ENCODE peak calls at places on chromosome 9, in ten cellular contexts. One of them, this sample, is unnamed.

GRCh38 chr9:126363847-126364671 is 37.4 kb downstream of the MVB12B start:
- DNase-seq in OCI-LY7: no peak
- DNase-seq in left ventricle myocardium inferior: no peak
- DNase-seq in foreskin fibroblast: peak
- DNase-seq in upper lobe of right lung: no peak
- DNase-seq in cardiac muscle cell: no peak
- DNase-seq in spleen: no peak
- DNase-seq in A549: no peak
- DNase-seq in choroid plexus epithelial cell: no peak
- DNase-seq in GM23338: no peak
- DNase-seq in this sample: no peak

GRCh38 chr9:82466616-82467251 is 478.2 kb downstream of the SPATA31D1 start:
- DNase-seq in choroid plexus epithelial cell: peak
- DNase-seq in spleen: no peak
- DNase-seq in foreskin fibroblast: peak
- DNase-seq in upper lobe of right lung: no peak
- DNase-seq in left ventricle myocardium inferior: no peak
- DNase-seq in GM23338: peak
- DNase-seq in OCI-LY7: peak
- DNase-seq in cardiac muscle cell: peak
- DNase-seq in A549: no peak
- DNase-seq in this sample: no peak

GRCh38 chr9:126809068-126809467 is 4.2 kb downstream of the ZBTB43 start:
- DNase-seq in A549: no peak
- DNase-seq in foreskin fibroblast: peak
- DNase-seq in GM23338: no peak
- DNase-seq in OCI-LY7: no peak
- DNase-seq in spleen: no peak
- DNase-seq in left ventricle myocardium inferior: no peak
- DNase-seq in choroid plexus epithelial cell: peak
- DNase-seq in upper lobe of right lung: no peak
- DNase-seq in cardiac muscle cell: no peak
- DNase-seq in this sample: no peak

GRCh38 chr9:4615778-4616177 is 46.3 kb upstream of the PLPP6 start:
- DNase-seq in GM23338: no peak
- DNase-seq in spleen: no peak
- DNase-seq in cardiac muscle cell: no peak
- DNase-seq in OCI-LY7: no peak
- DNase-seq in foreskin fibroblast: no peak
- DNase-seq in choroid plexus epithelial cell: no peak
- DNase-seq in A549: no peak
- DNase-seq in left ventricle myocardium inferior: no peak
- DNase-seq in upper lobe of right lung: no peak
- DNase-seq in this sample: no peak

GRCh38 chr9:117435630-117436261 is 20.9 kb upstream of the ASTN2 start:
- DNase-seq in cardiac muscle cell: no peak
- DNase-seq in foreskin fibroblast: no peak
- DNase-seq in A549: no peak
- DNase-seq in GM23338: no peak
- DNase-seq in choroid plexus epithelial cell: no peak
- DNase-seq in spleen: no peak
- DNase-seq in left ventricle myocardium inferior: no peak
- DNase-seq in upper lobe of right lung: no peak
- DNase-seq in OCI-LY7: no peak
- DNase-seq in this sample: no peak

GRCh38 chr9:73761905-73762304 is 610.2 kb downstream of the ANXA1 start:
- DNase-seq in cardiac muscle cell: no peak
- DNase-seq in A549: no peak
- DNase-seq in choroid plexus epithelial cell: no peak
- DNase-seq in upper lobe of right lung: no peak
- DNase-seq in left ventricle myocardium inferior: no peak
- DNase-seq in GM23338: no peak
- DNase-seq in foreskin fibroblast: no peak
- DNase-seq in OCI-LY7: no peak
- DNase-seq in spleen: peak
- DNase-seq in this sample: no peak

GRCh38 chr9:6680797-6681146 is 35.2 kb upstream of the GLDC start:
- DNase-seq in OCI-LY7: no peak
- DNase-seq in choroid plexus epithelial cell: peak
- DNase-seq in foreskin fibroblast: peak
- DNase-seq in GM23338: peak
- DNase-seq in left ventricle myocardium inferior: peak
- DNase-seq in upper lobe of right lung: peak
- DNase-seq in A549: peak
- DNase-seq in cardiac muscle cell: peak
- DNase-seq in spleen: peak
- DNase-seq in this sample: peak

GRCh38 chr9:109513871-109514270 is 15.8 kb upstream of the PTPN3 start:
- DNase-seq in spleen: no peak
- DNase-seq in OCI-LY7: no peak
- DNase-seq in choroid plexus epithelial cell: no peak
- DNase-seq in GM23338: no peak
- DNase-seq in A549: no peak
- DNase-seq in upper lobe of right lung: no peak
- DNase-seq in foreskin fibroblast: no peak
- DNase-seq in left ventricle myocardium inferior: no peak
- DNase-seq in cardiac muscle cell: no peak
- DNase-seq in this sample: no peak

GRCh38 chr9:28563612-28564011 is 990.3 kb upstream of the C9orf72 start:
- DNase-seq in OCI-LY7: no peak
- DNase-seq in left ventricle myocardium inferior: no peak
- DNase-seq in A549: no peak
- DNase-seq in GM23338: no peak
- DNase-seq in foreskin fibroblast: no peak
- DNase-seq in cardiac muscle cell: no peak
- DNase-seq in upper lobe of right lung: no peak
- DNase-seq in choroid plexus epithelial cell: no peak
- DNase-seq in spleen: no peak
- DNase-seq in this sample: no peak

GRCh38 chr9:121156263-121156731 is 45.4 kb downstream of the RAB14 start:
- DNase-seq in choroid plexus epithelial cell: peak
- DNase-seq in GM23338: no peak
- DNase-seq in foreskin fibroblast: peak
- DNase-seq in left ventricle myocardium inferior: no peak
- DNase-seq in OCI-LY7: peak
- DNase-seq in cardiac muscle cell: no peak
- DNase-seq in spleen: no peak
- DNase-seq in upper lobe of right lung: no peak
- DNase-seq in A549: no peak
- DNase-seq in this sample: peak

GRCh38 chr9:131874447-131874846 is 134.6 kb upstream of the RAPGEF1 start:
- DNase-seq in GM23338: peak
- DNase-seq in left ventricle myocardium inferior: no peak
- DNase-seq in cardiac muscle cell: no peak
- DNase-seq in spleen: peak
- DNase-seq in A549: no peak
- DNase-seq in foreskin fibroblast: no peak
- DNase-seq in upper lobe of right lung: no peak
- DNase-seq in OCI-LY7: no peak
- DNase-seq in choroid plexus epithelial cell: no peak
- DNase-seq in this sample: no peak

GRCh38 chr9:95134457-95134881 is 183.0 kb downstream of the FANCC start:
- DNase-seq in cardiac muscle cell: no peak
- DNase-seq in choroid plexus epithelial cell: no peak
- DNase-seq in spleen: no peak
- DNase-seq in left ventricle myocardium inferior: no peak
- DNase-seq in OCI-LY7: no peak
- DNase-seq in GM23338: no peak
- DNase-seq in A549: no peak
- DNase-seq in upper lobe of right lung: no peak
- DNase-seq in foreskin fibroblast: no peak
- DNase-seq in this sample: no peak

GRCh38 chr9:18393340-18394130 is 80.4 kb upstream of the ADAMTSL1 start:
- DNase-seq in A549: peak
- DNase-seq in spleen: no peak
- DNase-seq in foreskin fibroblast: peak
- DNase-seq in GM23338: no peak
- DNase-seq in upper lobe of right lung: no peak
- DNase-seq in left ventricle myocardium inferior: no peak
- DNase-seq in OCI-LY7: no peak
- DNase-seq in cardiac muscle cell: peak
- DNase-seq in choroid plexus epithelial cell: peak
- DNase-seq in this sample: peak

GRCh38 chr9:80866576-80867227 is 822.6 kb downstream of the TLE1 start:
- DNase-seq in A549: no peak
- DNase-seq in spleen: no peak
- DNase-seq in choroid plexus epithelial cell: peak
- DNase-seq in upper lobe of right lung: no peak
- DNase-seq in left ventricle myocardium inferior: no peak
- DNase-seq in GM23338: no peak
- DNase-seq in cardiac muscle cell: no peak
- DNase-seq in OCI-LY7: no peak
- DNase-seq in foreskin fibroblast: peak
- DNase-seq in this sample: no peak

GRCh38 chr9:97109194-97109811 is 70.4 kb upstream of the CTSV start:
- DNase-seq in spleen: no peak
- DNase-seq in GM23338: peak
- DNase-seq in left ventricle myocardium inferior: no peak
- DNase-seq in OCI-LY7: peak
- DNase-seq in cardiac muscle cell: peak
- DNase-seq in upper lobe of right lung: no peak
- DNase-seq in A549: peak
- DNase-seq in choroid plexus epithelial cell: peak
- DNase-seq in foreskin fibroblast: peak
- DNase-seq in this sample: peak
- TF ChIP-seq CTCF in spleen: no peak
- TF ChIP-seq CTCF in GM23338: peak
- TF ChIP-seq CTCF in left ventricle myocardium inferior: peak
- TF ChIP-seq CTCF in OCI-LY7: peak
- TF ChIP-seq CTCF in cardiac muscle cell: peak
- TF ChIP-seq CTCF in upper lobe of right lung: peak
- TF ChIP-seq CTCF in A549: peak
- TF ChIP-seq CTCF in choroid plexus epithelial cell: peak
- TF ChIP-seq CTCF in foreskin fibroblast: peak
- TF ChIP-seq CTCF in this sample: peak

GRCh38 chr9:35342221-35342620 is 147.7 kb upstream of the RUSC2 start:
- DNase-seq in OCI-LY7: no peak
- DNase-seq in left ventricle myocardium inferior: no peak
- DNase-seq in foreskin fibroblast: peak
- DNase-seq in A549: no peak
- DNase-seq in choroid plexus epithelial cell: no peak
- DNase-seq in cardiac muscle cell: no peak
- DNase-seq in GM23338: no peak
- DNase-seq in upper lobe of right lung: no peak
- DNase-seq in spleen: no peak
- DNase-seq in this sample: no peak
- H3K4me3 ChIP-seq in OCI-LY7: no peak
- H3K4me3 ChIP-seq in left ventricle myocardium inferior: peak
- H3K4me3 ChIP-seq in foreskin fibroblast: peak
- H3K4me3 ChIP-seq in A549: no peak
- H3K4me3 ChIP-seq in choroid plexus epithelial cell: peak
- H3K4me3 ChIP-seq in cardiac muscle cell: no peak
- H3K4me3 ChIP-seq in GM23338: no peak
- H3K4me3 ChIP-seq in upper lobe of right lung: peak
- H3K4me3 ChIP-seq in spleen: no peak
- H3K4me3 ChIP-seq in this sample: no peak

GRCh38 chr9:99213197-99213596 is 8.5 kb downstream of the ALG2 start:
- DNase-seq in left ventricle myocardium inferior: no peak
- DNase-seq in GM23338: no peak
- DNase-seq in cardiac muscle cell: no peak
- DNase-seq in choroid plexus epithelial cell: no peak
- DNase-seq in upper lobe of right lung: no peak
- DNase-seq in foreskin fibroblast: no peak
- DNase-seq in spleen: no peak
- DNase-seq in OCI-LY7: no peak
- DNase-seq in A549: no peak
- DNase-seq in this sample: no peak

GRCh38 chr9:99210572-99210971 is 11.2 kb downstream of the ALG2 start:
- DNase-seq in A549: no peak
- DNase-seq in left ventricle myocardium inferior: no peak
- DNase-seq in choroid plexus epithelial cell: no peak
- DNase-seq in upper lobe of right lung: no peak
- DNase-seq in OCI-LY7: no peak
- DNase-seq in cardiac muscle cell: no peak
- DNase-seq in GM23338: no peak
- DNase-seq in foreskin fibroblast: no peak
- DNase-seq in spleen: no peak
- DNase-seq in this sample: no peak

GRCh38 chr9:99216073-99216472 is 5.7 kb downstream of the ALG2 start:
- DNase-seq in upper lobe of right lung: no peak
- DNase-seq in left ventricle myocardium inferior: no peak
- DNase-seq in spleen: no peak
- DNase-seq in foreskin fibroblast: no peak
- DNase-seq in choroid plexus epithelial cell: no peak
- DNase-seq in GM23338: no peak
- DNase-seq in cardiac muscle cell: no peak
- DNase-seq in OCI-LY7: no peak
- DNase-seq in A549: no peak
- DNase-seq in this sample: no peak

GRCh38 chr9:99211746-99212145 is 10.0 kb downstream of the ALG2 start:
- DNase-seq in upper lobe of right lung: no peak
- DNase-seq in left ventricle myocardium inferior: no peak
- DNase-seq in GM23338: peak
- DNase-seq in A549: no peak
- DNase-seq in OCI-LY7: no peak
- DNase-seq in spleen: no peak
- DNase-seq in foreskin fibroblast: no peak
- DNase-seq in cardiac muscle cell: no peak
- DNase-seq in choroid plexus epithelial cell: no peak
- DNase-seq in this sample: no peak
- TF ChIP-seq CTCF in upper lobe of right lung: no peak
- TF ChIP-seq CTCF in left ventricle myocardium inferior: no peak
- TF ChIP-seq CTCF in GM23338: peak
- TF ChIP-seq CTCF in A549: no peak
- TF ChIP-seq CTCF in OCI-LY7: no peak
- TF ChIP-seq CTCF in spleen: no peak
- TF ChIP-seq CTCF in foreskin fibroblast: no peak
- TF ChIP-seq CTCF in cardiac muscle cell: no peak
- TF ChIP-seq CTCF in choroid plexus epithelial cell: no peak
- TF ChIP-seq CTCF in this sample: no peak

GRCh38 chr9:96392263-96392662 is 8.8 kb upstream of the SLC35D2 start:
- DNase-seq in GM23338: no peak
- DNase-seq in upper lobe of right lung: no peak
- DNase-seq in choroid plexus epithelial cell: no peak
- DNase-seq in cardiac muscle cell: no peak
- DNase-seq in A549: no peak
- DNase-seq in left ventricle myocardium inferior: no peak
- DNase-seq in OCI-LY7: no peak
- DNase-seq in foreskin fibroblast: no peak
- DNase-seq in spleen: no peak
- DNase-seq in this sample: no peak

GRCh38 chr9:96395964-96396363 is 12.5 kb upstream of the SLC35D2 start:
- DNase-seq in left ventricle myocardium inferior: no peak
- DNase-seq in spleen: no peak
- DNase-seq in choroid plexus epithelial cell: no peak
- DNase-seq in cardiac muscle cell: no peak
- DNase-seq in foreskin fibroblast: no peak
- DNase-seq in OCI-LY7: no peak
- DNase-seq in upper lobe of right lung: no peak
- DNase-seq in GM23338: peak
- DNase-seq in A549: no peak
- DNase-seq in this sample: no peak

GRCh38 chr9:96391021-96391765 is 7.7 kb upstream of the SLC35D2 start:
- DNase-seq in spleen: no peak
- DNase-seq in upper lobe of right lung: no peak
- DNase-seq in left ventricle myocardium inferior: no peak
- DNase-seq in GM23338: no peak
- DNase-seq in choroid plexus epithelial cell: peak
- DNase-seq in cardiac muscle cell: no peak
- DNase-seq in OCI-LY7: no peak
- DNase-seq in A549: no peak
- DNase-seq in foreskin fibroblast: no peak
- DNase-seq in this sample: no peak

GRCh38 chr9:96398582-96399334 is 15.2 kb upstream of the SLC35D2 start:
- DNase-seq in A549: no peak
- DNase-seq in choroid plexus epithelial cell: peak
- DNase-seq in OCI-LY7: peak
- DNase-seq in GM23338: peak
- DNase-seq in cardiac muscle cell: no peak
- DNase-seq in upper lobe of right lung: no peak
- DNase-seq in foreskin fibroblast: no peak
- DNase-seq in left ventricle myocardium inferior: no peak
- DNase-seq in spleen: no peak
- DNase-seq in this sample: no peak

GRCh38 chr9:96394832-96395496 is 11.5 kb upstream of the SLC35D2 start:
- DNase-seq in A549: no peak
- DNase-seq in GM23338: peak
- DNase-seq in foreskin fibroblast: no peak
- DNase-seq in cardiac muscle cell: no peak
- DNase-seq in OCI-LY7: no peak
- DNase-seq in upper lobe of right lung: no peak
- DNase-seq in left ventricle myocardium inferior: no peak
- DNase-seq in choroid plexus epithelial cell: no peak
- DNase-seq in spleen: no peak
- DNase-seq in this sample: no peak
- H3K4me3 ChIP-seq in A549: no peak
- H3K4me3 ChIP-seq in GM23338: peak
- H3K4me3 ChIP-seq in foreskin fibroblast: no peak
- H3K4me3 ChIP-seq in cardiac muscle cell: no peak
- H3K4me3 ChIP-seq in OCI-LY7: no peak
- H3K4me3 ChIP-seq in upper lobe of right lung: no peak
- H3K4me3 ChIP-seq in left ventricle myocardium inferior: no peak
- H3K4me3 ChIP-seq in choroid plexus epithelial cell: no peak
- H3K4me3 ChIP-seq in spleen: no peak
- H3K4me3 ChIP-seq in this sample: no peak